ENCODE peak calls at places on chromosomes 16 and 17, in six cellular contexts. W is A549, V is ascending aorta, L is choroid plexus epithelial cell, F is cardiac fibroblast, T is BJ. J is an unnamed sample.

GRCh38 chr16:28531777-28532744 is 6.7 kb downstream of the NUPR1 start:
- DNase-seq in T (no peak), F (peak), L (no peak), W (peak), V (peak), J (no peak)

GRCh38 chr17:7111784-7112526 is 2.7 kb downstream of the ASGR2 start:
- DNase-seq in V (no peak), W (no peak), F (no peak), T (no peak), L (no peak), J (no peak)

GRCh38 chr16:19717781-19718623 is at the start of the genes IQCK and KNOP1:
- DNase-seq in F (peak), T (peak), L (peak), W (peak), V (peak), J (peak)

GRCh38 chr16:79632289-79632688 is 31.8 kb upstream of the MAF start:
- DNase-seq in T (no peak), V (no peak), L (peak), F (no peak), W (peak), J (no peak)

GRCh38 chr17:3893003-3893719 is at the start of gene CAMKK1:
- DNase-seq in V (peak), L (peak), T (no peak), F (peak), W (peak), J (no peak)

GRCh38 chr16:12455287-12455798 is 348.3 kb downstream of the CPPED1 start:
- DNase-seq in V (no peak), L (peak), T (no peak), F (peak), W (peak), J (no peak)

GRCh38 chr16:56199164-56199563 is 7.9 kb downstream of the GNAO1 start:
- DNase-seq in T (no peak), V (no peak), L (no peak), F (no peak), W (no peak), J (no peak)

GRCh38 chr16:29645699-29646187 is 17.3 kb upstream of the SPN start:
- DNase-seq in L (peak), T (no peak), W (peak), F (peak), V (no peak), J (no peak)

GRCh38 chr17:81184596-81184995 is 18.6 kb upstream of the AATK start:
- DNase-seq in T (no peak), V (no peak), W (no peak), F (no peak), L (no peak), J (no peak)

GRCh38 chr16:23448392-23448791 is 4.6 kb downstream of the COG7 start:
- DNase-seq in V (no peak), L (peak), F (no peak), T (no peak), W (peak), J (no peak)

GRCh38 chr17:2982854-2983636 is 80.4 kb downstream of the OR1D5 start:
- DNase-seq in T (peak), L (no peak), F (peak), W (peak), V (peak), J (peak)

GRCh38 chr16:75044800-75045361 is 46.1 kb downstream of the ZNRF1 start:
- DNase-seq in V (peak), L (peak), F (peak), W (peak), T (peak), J (peak)

GRCh38 chr17:75814900-75815373 is 29.3 kb downstream of the UNC13D start:
- DNase-seq in V (no peak), L (peak), T (peak), W (peak), F (peak), J (peak)

GRCh38 chr17:75346906-75347305 is 57.7 kb upstream of the SLC25A19 start:
- DNase-seq in F (peak), T (no peak), L (peak), V (no peak), W (no peak), J (peak)

GRCh38 chr16:48366165-48367093 is 18.8 kb downstream of the SIAH1 start:
- DNase-seq in F (peak), L (peak), V (peak), W (peak), T (peak), J (peak)

GRCh38 chr17:10177131-10177920 is 21.1 kb downstream of the GAS7 start:
- DNase-seq in V (no peak), L (no peak), T (no peak), F (no peak), W (no peak), J (no peak)

GRCh38 chr16:18969855-18970240 is 13.9 kb upstream of the TMC7 start:
- DNase-seq in W (no peak), T (no peak), L (no peak), F (no peak), V (no peak), J (no peak)

GRCh38 chr17:42230225-42230624 is 35.9 kb upstream of the GHDC start:
- DNase-seq in L (no peak), T (no peak), W (no peak), V (no peak), F (no peak), J (no peak)

GRCh38 chr16:20952144-20952797 is 51.7 kb downstream of the LYRM1 start:
- DNase-seq in W (no peak), V (no peak), L (no peak), F (no peak), T (no peak), J (no peak)

GRCh38 chr17:74750327-74751069 is 2.1 kb downstream of the NHERF1 start:
- DNase-seq in W (no peak), T (no peak), V (no peak), F (no peak), L (no peak), J (no peak)

GRCh38 chr16:56632160-56632847 is at the start of gene MT1M:
- DNase-seq in T (no peak), L (no peak), F (no peak), W (no peak), V (peak), J (no peak)

GRCh38 chr17:82879241-82879640 is 39.4 kb upstream of the ZNF750 start:
- DNase-seq in W (no peak), F (no peak), T (no peak), L (no peak), V (no peak), J (no peak)

GRCh38 chr16:54970016-54970415 is 39.4 kb downstream of the IRX5 start:
- DNase-seq in L (no peak), W (no peak), T (no peak), F (no peak), V (no peak), J (no peak)

GRCh38 chr16:58198022-58198683 is at the start of gene CSNK2A2:
- DNase-seq in T (no peak), F (peak), L (peak), V (peak), W (peak), J (peak)
- TF ChIP-seq CTCF in T (no peak), F (no peak), L (no peak), V (peak), W (peak), J (peak)

DNA sequence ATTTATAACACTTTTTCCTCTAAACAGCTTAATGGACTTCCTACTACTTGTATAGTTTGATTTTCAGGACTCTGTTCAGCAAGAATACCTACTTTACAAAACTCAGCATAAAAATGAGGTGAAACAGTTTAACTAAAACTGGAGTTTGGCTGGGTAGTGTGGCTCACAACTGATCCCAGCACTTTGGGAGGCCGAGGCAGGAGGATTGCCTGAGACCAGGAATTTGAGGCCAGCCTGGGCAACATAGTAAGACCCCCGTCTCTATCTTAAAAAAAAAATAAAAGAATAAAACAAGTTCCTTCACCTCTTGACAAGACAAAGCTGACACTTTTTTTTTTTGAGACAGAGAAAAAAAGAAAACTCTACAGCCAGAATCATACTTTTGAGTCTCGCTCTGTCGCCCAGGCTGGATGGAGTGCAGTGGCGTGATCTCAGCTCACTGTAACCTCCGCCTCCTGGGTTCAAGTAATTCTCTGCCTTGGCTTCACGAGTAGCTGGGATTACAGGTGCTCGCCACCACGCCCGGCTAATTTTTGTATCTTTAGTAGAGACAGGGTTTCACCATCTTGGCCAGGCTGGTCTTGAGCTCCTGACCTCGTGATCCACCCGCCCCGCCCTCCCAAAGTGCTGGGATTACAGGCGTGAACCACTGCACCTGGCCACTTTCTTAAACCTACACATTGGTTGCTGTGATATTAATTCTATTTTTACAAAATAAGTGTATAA is 2.6 kb downstream of the PDF start:
- DNase-seq in F (no peak), V (peak), W (no peak), T (no peak), L (no peak), J (no peak)
- H3K4me3 ChIP-seq in F (no peak), V (no peak), W (no peak), T (no peak), L (no peak), J (no peak)

GRCh38 chr17:79811036-79811887 is 14.4 kb upstream of the CBX8 start:
- DNase-seq in F (no peak), V (no peak), W (peak), L (no peak), T (no peak), J (no peak)
- TF ChIP-seq CTCF in F (peak), V (peak), W (peak), L (peak), T (peak), J (peak)

GRCh38 chr17:8893621-8894020 is 26.1 kb upstream of the PIK3R6 start:
- DNase-seq in W (no peak), F (no peak), L (no peak), V (no peak), T (no peak), J (no peak)

GRCh38 chr17:8890671-8891070 is 23.2 kb upstream of the PIK3R6 start:
- DNase-seq in W (no peak), L (no peak), F (no peak), T (no peak), V (no peak), J (no peak)

GRCh38 chr17:8894189-8894611 is 26.7 kb upstream of the PIK3R6 start:
- DNase-seq in L (no peak), V (peak), T (no peak), F (no peak), W (no peak), J (no peak)

GRCh38 chr17:8893059-8893458 is 25.6 kb upstream of the PIK3R6 start:
- DNase-seq in F (no peak), V (no peak), T (no peak), L (no peak), W (no peak), J (no peak)

DNA sequence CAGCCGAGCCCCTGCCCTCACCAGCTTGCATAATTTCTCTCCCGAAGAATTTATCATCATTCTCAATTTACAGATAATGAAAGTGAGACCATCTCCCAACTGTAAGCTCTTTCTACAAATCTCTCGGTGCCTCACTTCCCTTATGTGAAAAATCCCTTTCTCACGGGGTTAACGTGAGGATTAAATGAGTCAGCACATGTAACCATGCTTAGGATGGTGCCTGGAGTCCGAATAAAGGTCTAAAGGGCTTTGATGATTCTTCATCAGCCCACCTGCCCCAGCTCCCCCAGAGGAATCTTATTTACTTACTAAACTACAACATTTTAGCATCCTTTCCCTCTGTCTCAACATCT is 24.8 kb upstream of the PIK3R6 start:
- DNase-seq in F (no peak), V (no peak), T (no peak), W (no peak), L (no peak), J (no peak)
- H3K4me3 ChIP-seq in F (no peak), V (no peak), T (no peak), W (no peak), L (no peak), J (no peak)

DNA sequence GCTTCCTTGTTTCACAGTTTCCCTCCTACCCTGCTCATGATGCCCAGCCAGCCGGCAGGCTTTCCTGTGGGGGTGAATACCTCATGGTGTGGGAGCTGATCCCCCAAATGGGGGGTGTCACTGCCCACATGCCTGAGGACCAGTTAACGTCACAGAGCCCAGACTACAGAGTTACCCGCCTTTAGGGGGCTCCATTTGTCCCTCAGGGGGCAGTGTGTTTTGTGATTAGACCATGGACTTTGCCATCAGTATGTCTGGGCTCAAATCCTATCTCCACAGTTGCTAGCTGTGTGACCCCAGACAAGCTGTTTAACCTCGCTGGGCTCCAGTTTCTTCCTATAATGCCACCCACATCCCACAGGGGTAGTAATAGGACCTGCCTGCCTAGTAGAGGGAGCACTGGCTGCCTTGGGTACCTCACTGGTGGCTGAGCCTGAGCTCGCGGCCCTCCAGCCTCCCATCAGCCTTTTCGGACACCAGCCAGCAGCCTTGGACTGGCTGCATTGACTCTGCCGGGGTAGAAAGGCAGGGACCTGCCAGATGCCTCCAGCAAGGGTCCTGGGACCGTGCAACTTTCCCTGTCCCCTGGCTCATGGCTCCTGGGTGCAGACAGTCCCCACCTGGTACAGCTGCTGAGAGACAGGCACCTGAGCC is 87.5 kb upstream of the GSE1 start:
- DNase-seq in L (no peak), T (no peak), F (no peak), V (no peak), W (no peak), J (no peak)
- TF ChIP-seq CTCF in L (no peak), T (no peak), F (no peak), V (no peak), W (no peak), J (no peak)

DNA sequence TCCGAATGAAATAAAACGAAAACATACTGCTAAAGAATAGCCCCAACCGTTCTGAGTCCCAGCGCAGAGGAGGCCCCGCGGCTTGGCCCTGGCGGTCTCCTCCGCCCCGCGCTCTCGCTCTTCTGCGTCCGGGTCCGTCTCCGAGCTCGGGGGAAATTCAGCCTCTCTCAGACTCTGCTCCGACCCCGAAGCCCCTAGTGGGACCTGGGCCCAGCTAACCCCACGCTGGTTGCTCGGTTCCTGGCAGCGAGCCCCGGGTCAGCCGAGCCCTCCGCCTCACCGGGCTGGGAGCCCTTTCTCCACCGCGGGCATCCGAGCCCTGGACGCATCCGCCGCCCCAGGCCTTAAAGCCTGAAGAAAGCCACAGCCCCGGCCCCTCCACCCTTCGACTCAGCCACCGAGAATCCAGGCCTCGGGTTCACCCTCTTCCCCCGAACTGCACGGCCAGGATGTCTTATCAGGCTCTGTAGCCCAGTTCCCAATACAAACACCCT is 1.2 kb downstream of the TBX2 start:
- DNase-seq in L (peak), T (no peak), V (no peak), F (peak), W (no peak), J (no peak)
- H3K4me3 ChIP-seq in L (peak), T (peak), V (peak), F (peak), W (peak), J (peak)

GRCh38 chr17:50719144-50719923 is at the start of gene LUC7L3:
- DNase-seq in F (peak), W (peak), L (peak), V (peak), T (peak), J (peak)
- TF ChIP-seq CTCF in F (no peak), W (no peak), L (no peak), V (no peak), T (no peak), J (no peak)

GRCh38 chr17:34782271-34782670 is 179.0 kb downstream of the CCT6B start:
- DNase-seq in T (no peak), W (no peak), L (no peak), V (no peak), F (no peak), J (no peak)

GRCh38 chr17:34781571-34782108 is 179.6 kb downstream of the CCT6B start:
- DNase-seq in T (peak), L (no peak), V (no peak), F (no peak), W (no peak), J (no peak)

GRCh38 chr17:34781071-34781470 is 180.2 kb downstream of the CCT6B start:
- DNase-seq in L (no peak), F (no peak), W (no peak), T (peak), V (no peak), J (no peak)

GRCh38 chr17:34777044-34777443 is 184.2 kb downstream of the CCT6B start:
- DNase-seq in T (no peak), L (no peak), W (no peak), V (no peak), F (no peak), J (no peak)

DNA sequence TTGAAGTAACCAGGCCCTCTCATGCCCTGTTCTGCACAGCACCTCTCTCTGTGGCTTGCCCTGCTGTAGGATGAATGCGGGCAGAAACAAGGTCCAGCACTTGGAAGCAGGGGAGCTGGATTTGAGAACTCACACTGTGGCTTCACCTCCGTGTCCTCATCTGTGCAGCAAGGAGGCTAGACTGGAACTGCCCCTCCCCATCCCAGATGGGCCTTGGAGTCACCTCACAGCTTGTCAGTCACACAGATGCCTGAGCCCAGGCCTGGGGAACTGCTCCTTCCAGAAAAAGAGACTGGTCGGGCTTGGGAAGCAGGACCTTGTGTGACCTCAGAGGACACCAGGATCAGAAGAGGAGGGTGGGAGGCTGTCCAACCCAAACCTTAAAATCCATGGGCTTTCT is 180.8 kb downstream of the CCT6B start:
- DNase-seq in L (no peak), W (no peak), F (no peak), V (no peak), T (no peak), J (no peak)
- H3K4me3 ChIP-seq in L (no peak), W (no peak), F (no peak), V (no peak), T (no peak), J (no peak)

GRCh38 chr16:65667013-65667578 is 545.2 kb upstream of the CDH11 start:
- DNase-seq in V (no peak), L (peak), T (no peak), F (peak), W (no peak), J (no peak)
- TF ChIP-seq CTCF in V (no peak), L (peak), T (peak), F (peak), W (no peak), J (peak)

DNA sequence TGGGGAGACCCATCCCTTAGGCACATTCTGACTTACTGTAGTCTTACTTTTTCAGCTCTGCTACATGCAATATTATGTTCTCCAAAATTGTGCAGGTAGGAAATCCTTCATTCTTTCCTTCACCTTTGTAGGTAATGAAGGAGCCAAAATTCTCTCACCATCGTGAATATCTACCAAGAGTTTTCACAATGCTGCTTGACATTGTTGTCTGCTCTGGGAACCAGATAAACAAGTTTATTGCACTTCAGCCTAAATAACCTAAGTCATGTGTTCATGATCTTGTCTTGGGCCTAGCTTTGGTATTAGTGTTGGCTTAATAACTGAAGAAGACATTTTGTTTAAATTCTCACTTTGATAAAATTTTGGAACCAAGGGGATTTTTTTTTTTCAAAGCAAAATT is 110.8 kb upstream of the ELAC2 start:
- DNase-seq in L (no peak), V (no peak), T (no peak), F (no peak), W (no peak), J (no peak)
- H3K4me3 ChIP-seq in L (no peak), V (no peak), T (no peak), F (no peak), W (no peak), J (no peak)

J was measured in AG09309.